ENCODE peak calls at places on chromosomes 5 and 9, in four cellular contexts. D is neural progenitor cell, X is hepatocyte, E is GM23338. A is an unnamed sample.

GRCh38 chr9:122051401-122052346 is 41.4 kb downstream of the TTLL11 start:
- DNase-seq in D (no peak), X (no peak), E (no peak), A (no peak)

GRCh38 chr5:72242796-72243475 is 77.1 kb downstream of the MRPS27 start:
- DNase-seq in X (no peak), E (peak), D (peak), A (no peak)

GRCh38 chr5:10283927-10284635 is 23.6 kb downstream of the CMBL start:
- DNase-seq in D (peak), X (peak), E (peak), A (peak)

GRCh38 chr9:111726949-111727348 is 65.5 kb downstream of the GNG10 start:
- DNase-seq in E (no peak), X (no peak), D (no peak), A (peak)

GRCh38 chr5:17304282-17304681 is 86.9 kb downstream of the BASP1 start:
- DNase-seq in D (no peak), X (no peak), E (no peak), A (no peak)

GRCh38 chr5:176809544-176810083 is 745 bp upstream of the UNC5A start:
- DNase-seq in D (peak), E (peak), X (no peak), A (no peak)

GRCh38 chr5:10220253-10220652 is 29.4 kb downstream of the ATPSCKMT start:
- DNase-seq in X (no peak), D (peak), E (peak), A (no peak)

GRCh38 chr9:86829496-86830046 is 117.7 kb downstream of the GAS1 start:
- DNase-seq in D (no peak), E (peak), X (no peak), A (no peak)

GRCh38 chr5:98964621-98965020 is 35.8 kb upstream of the CHD1 start:
- DNase-seq in D (no peak), E (no peak), X (no peak), A (no peak)

GRCh38 chr5:192691-192969 is 1.3 kb downstream of the LRRC14B start:
- DNase-seq in X (no peak), D (no peak), E (no peak), A (no peak)
- TF ChIP-seq EZH2phosphoT487 in X (no peak), D (no peak), E (no peak), A (no peak)

GRCh38 chr9:114895605-114896004 is 34.8 kb downstream of the TNFSF8 start:
- DNase-seq in E (no peak), D (no peak), X (no peak), A (no peak)

GRCh38 chr9:114894801-114895433 is 35.5 kb downstream of the TNFSF8 start:
- DNase-seq in E (peak), X (peak), D (no peak), A (peak)

GRCh38 chr9:114893221-114893620 is 37.2 kb downstream of the TNFSF8 start:
- DNase-seq in E (no peak), D (no peak), X (no peak), A (no peak)

GRCh38 chr9:114894206-114894605 is 36.2 kb downstream of the TNFSF8 start:
- DNase-seq in E (no peak), D (no peak), X (no peak), A (peak)

DNA sequence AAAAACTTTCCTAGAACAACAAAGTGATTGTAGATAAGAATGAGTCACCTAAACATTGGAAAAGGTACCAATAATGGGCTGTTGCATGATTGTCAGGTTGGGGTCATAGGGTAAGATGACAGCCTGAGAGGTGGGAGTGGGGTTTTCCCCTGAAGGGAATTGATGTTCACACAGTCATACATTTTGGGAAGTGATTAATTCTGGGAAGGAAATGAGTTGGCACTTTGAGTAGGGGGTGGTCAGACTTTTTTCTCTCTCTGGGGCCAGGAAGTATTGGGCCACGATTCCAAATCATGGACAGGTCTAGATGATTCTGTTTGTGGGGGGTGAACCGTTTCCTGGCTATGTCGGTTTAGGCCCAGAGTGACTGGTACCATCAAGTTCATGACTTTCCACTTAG is 36.8 kb downstream of the TNFSF8 start:
- DNase-seq in E (no peak), X (no peak), D (no peak), A (peak)
- H3K27ac ChIP-seq in E (no peak), X (no peak), D (no peak), A (peak)

DNA sequence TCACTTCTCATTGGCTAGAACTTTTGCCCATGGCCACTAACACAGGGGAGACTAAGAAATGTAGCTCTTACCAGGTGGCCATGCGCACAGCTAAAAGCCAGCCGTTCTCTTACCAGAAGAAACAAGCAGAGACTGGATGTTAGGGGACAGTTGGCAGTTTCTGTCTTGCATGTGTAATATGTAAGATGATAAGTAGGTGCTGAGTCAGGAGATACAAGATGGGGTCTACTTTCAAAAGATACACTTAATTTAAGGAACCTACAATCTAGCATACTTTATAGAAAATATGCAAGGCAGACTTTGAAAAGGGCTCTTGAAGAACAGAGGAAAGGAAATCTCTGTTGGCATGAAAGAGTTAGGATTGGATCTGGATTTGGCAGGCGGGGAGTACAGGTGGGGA is 244.5 kb downstream of the ZSWIM6 start:
- DNase-seq in E (no peak), D (no peak), X (no peak), A (no peak)
- TF ChIP-seq EZH2phosphoT487 in E (no peak), D (no peak), X (no peak), A (no peak)

DNA sequence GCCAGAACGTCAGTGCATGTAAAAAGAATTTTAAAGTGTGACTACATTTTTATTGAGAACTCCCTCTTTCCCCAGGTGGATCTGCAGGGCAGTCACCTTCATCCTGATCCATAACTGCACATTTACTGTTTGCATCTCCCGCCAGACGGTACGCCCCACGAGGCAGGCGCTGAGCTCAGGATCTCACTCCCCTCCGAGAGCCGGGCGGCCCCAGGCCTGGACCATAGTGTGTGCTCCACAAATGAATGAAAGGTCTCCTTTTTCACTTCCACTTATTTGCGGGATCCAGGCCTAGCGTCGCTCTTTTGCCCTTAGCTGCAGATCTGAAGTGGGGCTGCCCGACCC is 378 bp downstream of the DROSHA start:
- DNase-seq in X (peak), E (no peak), D (peak), A (peak)
- H3K27ac ChIP-seq in X (peak), E (peak), D (no peak), A (peak)

DNA sequence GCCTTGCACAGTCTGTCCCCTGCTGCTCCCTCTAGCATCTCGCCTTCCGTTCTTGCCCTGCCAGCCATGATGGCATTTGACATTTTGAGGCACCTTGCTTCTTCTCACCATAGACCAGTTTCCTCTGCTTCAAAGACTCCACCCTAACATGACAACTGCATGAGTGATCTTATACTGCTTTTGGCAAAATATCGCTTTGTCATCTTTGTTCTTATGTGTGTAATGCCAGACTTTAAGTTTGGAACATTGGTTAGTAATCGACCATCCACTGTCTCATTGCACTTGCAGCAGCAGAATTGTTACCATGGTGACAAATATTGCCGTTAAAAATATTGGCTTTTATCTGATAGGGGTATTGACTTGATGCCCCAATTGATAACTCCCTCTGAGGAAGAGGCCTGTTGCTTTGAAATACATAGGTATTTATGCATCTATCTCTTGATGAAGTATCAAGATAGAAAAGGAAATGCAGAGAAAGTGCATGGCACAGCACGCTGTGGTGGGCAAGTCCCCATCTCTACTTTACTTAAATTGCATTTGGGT is 6.8 kb downstream of the GARIN3 start:
- DNase-seq in D (no peak), E (no peak), X (no peak), A (peak)
- TF ChIP-seq EZH2phosphoT487 in D (no peak), E (no peak), X (no peak), A (no peak)

DNA sequence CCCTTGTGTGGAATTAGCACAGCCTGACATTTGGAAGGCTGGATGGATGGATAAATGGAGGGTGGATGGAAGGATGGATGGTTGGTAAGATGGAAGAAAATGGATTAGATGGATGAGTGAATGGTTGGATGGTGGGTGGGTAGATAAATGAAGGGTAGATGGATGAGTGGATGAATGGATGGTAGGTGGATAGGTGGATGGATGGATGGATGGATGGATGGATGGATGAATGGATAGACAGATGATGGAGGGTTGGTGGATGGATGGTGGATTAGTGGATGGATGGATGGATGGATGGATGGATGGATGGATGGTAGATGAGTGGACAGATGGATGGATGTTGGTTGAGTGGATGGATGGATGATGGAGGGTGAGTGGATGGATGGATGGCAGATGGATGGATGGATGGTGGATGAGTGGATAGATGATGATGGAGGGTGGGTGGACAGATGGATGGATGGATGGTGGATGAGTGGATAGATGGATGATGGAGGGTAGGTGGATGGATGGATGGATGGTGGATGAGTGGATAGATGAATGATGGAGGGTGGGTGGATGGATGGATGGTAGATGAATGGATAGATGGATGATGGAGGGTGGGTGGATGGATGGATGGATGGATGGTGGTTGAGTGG is 175.6 kb upstream of the PPP1R26 start:
- DNase-seq in D (no peak), E (no peak), X (no peak), A (no peak)
- H3K27ac ChIP-seq in D (no peak), E (no peak), X (no peak), A (no peak)

DNA sequence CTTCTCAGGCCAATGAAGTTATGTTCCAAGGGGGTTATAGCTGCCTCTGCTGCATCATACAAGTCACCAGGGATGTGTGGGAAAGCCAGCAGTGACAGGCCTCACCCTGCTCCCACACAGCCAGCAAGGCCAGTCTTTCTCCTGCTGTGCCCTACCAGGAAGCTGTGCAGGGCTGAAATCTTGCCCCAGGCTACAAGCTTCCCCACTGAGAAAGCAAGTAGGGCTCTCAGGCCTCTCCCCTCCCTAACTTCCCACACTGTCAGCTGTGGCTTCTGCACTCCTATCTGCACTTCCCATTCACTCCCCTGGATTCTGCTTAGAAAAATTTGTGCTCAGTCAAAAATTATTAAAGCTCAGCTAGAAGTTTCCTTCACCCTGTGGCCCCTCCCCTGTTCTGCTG is 611.2 kb upstream of the ZNF608 start:
- DNase-seq in X (no peak), E (no peak), D (no peak), A (peak)
- TF ChIP-seq EZH2phosphoT487 in X (no peak), E (no peak), D (no peak), A (no peak)